ENCODE peak calls at places on chromosomes 12 and 14, in six cellular contexts. One of them, this sample, is unnamed.

GRCh38 chr12:102964872-102965271 is 7.4 kb downstream of the ASCL1 start:
- DNase-seq in fibroblast of the aortic adventitia: no peak
- DNase-seq in heart right ventricle: no peak
- DNase-seq in Panc1: no peak
- DNase-seq in brain microvascular endothelial cell: no peak
- DNase-seq in ovary: no peak
- DNase-seq in this sample: no peak

GRCh38 chr14:37257651-37258050 is 59.9 kb downstream of the MIPOL1 start:
- DNase-seq in fibroblast of the aortic adventitia: no peak
- DNase-seq in heart right ventricle: no peak
- DNase-seq in Panc1: no peak
- DNase-seq in brain microvascular endothelial cell: no peak
- DNase-seq in ovary: no peak
- DNase-seq in this sample: no peak

GRCh38 chr14:101116486-101117130 is 213.1 kb upstream of the RTL1 start:
- DNase-seq in fibroblast of the aortic adventitia: no peak
- DNase-seq in heart right ventricle: no peak
- DNase-seq in Panc1: no peak
- DNase-seq in brain microvascular endothelial cell: no peak
- DNase-seq in ovary: no peak
- DNase-seq in this sample: no peak

GRCh38 chr12:2354151-2354991 is 301.6 kb downstream of the CACNA1C start:
- DNase-seq in fibroblast of the aortic adventitia: no peak
- DNase-seq in heart right ventricle: no peak
- DNase-seq in Panc1: no peak
- DNase-seq in brain microvascular endothelial cell: no peak
- DNase-seq in ovary: no peak
- DNase-seq in this sample: no peak

GRCh38 chr14:36524874-36525745 is 5.1 kb upstream of the NKX2-1 start:
- DNase-seq in fibroblast of the aortic adventitia: no peak
- DNase-seq in heart right ventricle: no peak
- DNase-seq in Panc1: no peak
- DNase-seq in brain microvascular endothelial cell: no peak
- DNase-seq in ovary: no peak
- DNase-seq in this sample: no peak

GRCh38 chr12:87120440-87120839 is 864.2 kb upstream of the MGAT4C start:
- DNase-seq in fibroblast of the aortic adventitia: peak
- DNase-seq in heart right ventricle: no peak
- DNase-seq in Panc1: no peak
- DNase-seq in brain microvascular endothelial cell: no peak
- DNase-seq in ovary: no peak
- DNase-seq in this sample: no peak

GRCh38 chr14:62289471-62289870 is 527.3 kb downstream of the SNAPC1 start:
- DNase-seq in fibroblast of the aortic adventitia: peak
- DNase-seq in heart right ventricle: no peak
- DNase-seq in Panc1: no peak
- DNase-seq in brain microvascular endothelial cell: no peak
- DNase-seq in ovary: no peak
- DNase-seq in this sample: no peak

GRCh38 chr12:53569174-53569557 is 57.0 kb downstream of the ATF7 start:
- DNase-seq in fibroblast of the aortic adventitia: peak
- DNase-seq in heart right ventricle: no peak
- DNase-seq in Panc1: no peak
- DNase-seq in brain microvascular endothelial cell: peak
- DNase-seq in ovary: no peak
- DNase-seq in this sample: no peak

GRCh38 chr12:51482808-51483532 is 58.3 kb downstream of the SLC4A8 start:
- DNase-seq in fibroblast of the aortic adventitia: peak
- DNase-seq in heart right ventricle: no peak
- DNase-seq in Panc1: no peak
- DNase-seq in brain microvascular endothelial cell: no peak
- DNase-seq in ovary: no peak
- DNase-seq in this sample: no peak

GRCh38 chr12:60494249-60494648 is 898.4 kb downstream of the SLC16A7 start:
- DNase-seq in fibroblast of the aortic adventitia: peak
- DNase-seq in heart right ventricle: no peak
- DNase-seq in Panc1: no peak
- DNase-seq in brain microvascular endothelial cell: peak
- DNase-seq in ovary: no peak
- DNase-seq in this sample: no peak

GRCh38 chr12:53299454-53300180 is at the start of gene MYG1:
- DNase-seq in fibroblast of the aortic adventitia: peak
- DNase-seq in heart right ventricle: peak
- DNase-seq in Panc1: peak
- DNase-seq in brain microvascular endothelial cell: peak
- DNase-seq in ovary: peak
- DNase-seq in this sample: peak

GRCh38 chr14:64577211-64577610 is 27.4 kb downstream of the PPP1R36 start:
- DNase-seq in fibroblast of the aortic adventitia: no peak
- DNase-seq in heart right ventricle: no peak
- DNase-seq in Panc1: no peak
- DNase-seq in brain microvascular endothelial cell: no peak
- DNase-seq in ovary: no peak
- DNase-seq in this sample: no peak

GRCh38 chr12:15227004-15227679 is 5.9 kb upstream of the RERG start:
- DNase-seq in fibroblast of the aortic adventitia: peak
- DNase-seq in heart right ventricle: no peak
- DNase-seq in Panc1: no peak
- DNase-seq in brain microvascular endothelial cell: peak
- DNase-seq in ovary: no peak
- DNase-seq in this sample: no peak

GRCh38 chr12:58067610-58068387 is 126.4 kb downstream of the ATP23 start:
- DNase-seq in fibroblast of the aortic adventitia: peak
- DNase-seq in heart right ventricle: no peak
- DNase-seq in Panc1: no peak
- DNase-seq in brain microvascular endothelial cell: peak
- DNase-seq in ovary: no peak
- DNase-seq in this sample: no peak

GRCh38 chr14:58915646-58916045 is 272.8 kb upstream of the DAAM1 start:
- DNase-seq in fibroblast of the aortic adventitia: no peak
- DNase-seq in heart right ventricle: no peak
- DNase-seq in Panc1: no peak
- DNase-seq in brain microvascular endothelial cell: no peak
- DNase-seq in ovary: no peak
- DNase-seq in this sample: no peak

GRCh38 chr14:104184911-104185499 is 46.6 kb downstream of the KIF26A start:
- DNase-seq in fibroblast of the aortic adventitia: no peak
- DNase-seq in heart right ventricle: peak
- DNase-seq in Panc1: no peak
- DNase-seq in brain microvascular endothelial cell: no peak
- DNase-seq in ovary: no peak
- DNase-seq in this sample: no peak

GRCh38 chr12:80313184-80313583 is 130.9 kb upstream of the PTPRQ start:
- DNase-seq in fibroblast of the aortic adventitia: peak
- DNase-seq in heart right ventricle: no peak
- DNase-seq in Panc1: no peak
- DNase-seq in brain microvascular endothelial cell: no peak
- DNase-seq in ovary: no peak
- DNase-seq in this sample: no peak

GRCh38 chr12:109999983-110000505 is 814 bp downstream of the ANKRD13A start:
- DNase-seq in fibroblast of the aortic adventitia: peak
- DNase-seq in heart right ventricle: no peak
- DNase-seq in Panc1: no peak
- DNase-seq in brain microvascular endothelial cell: no peak
- DNase-seq in ovary: peak
- DNase-seq in this sample: no peak

GRCh38 chr12:31959701-31960391 is 631 bp downstream of the RESF1 start:
- DNase-seq in fibroblast of the aortic adventitia: peak
- DNase-seq in heart right ventricle: peak
- DNase-seq in Panc1: peak
- DNase-seq in brain microvascular endothelial cell: peak
- DNase-seq in ovary: peak
- DNase-seq in this sample: no peak
- TF ChIP-seq CTCF in fibroblast of the aortic adventitia: peak
- TF ChIP-seq CTCF in heart right ventricle: no peak
- TF ChIP-seq CTCF in Panc1: peak
- TF ChIP-seq CTCF in brain microvascular endothelial cell: peak
- TF ChIP-seq CTCF in ovary: no peak
- TF ChIP-seq CTCF in this sample: peak

GRCh38 chr12:117045998-117046374 is 53.2 kb downstream of the TESC start:
- DNase-seq in fibroblast of the aortic adventitia: no peak
- DNase-seq in heart right ventricle: no peak
- DNase-seq in Panc1: no peak
- DNase-seq in brain microvascular endothelial cell: no peak
- DNase-seq in ovary: no peak
- DNase-seq in this sample: no peak
- TF ChIP-seq CTCF in fibroblast of the aortic adventitia: peak
- TF ChIP-seq CTCF in heart right ventricle: no peak
- TF ChIP-seq CTCF in Panc1: no peak
- TF ChIP-seq CTCF in brain microvascular endothelial cell: no peak
- TF ChIP-seq CTCF in ovary: no peak
- TF ChIP-seq CTCF in this sample: peak

GRCh38 chr12:96266238-96266637 is 72.1 kb downstream of the ELK3 start:
- DNase-seq in fibroblast of the aortic adventitia: no peak
- DNase-seq in heart right ventricle: no peak
- DNase-seq in Panc1: no peak
- DNase-seq in brain microvascular endothelial cell: no peak
- DNase-seq in ovary: no peak
- DNase-seq in this sample: no peak

GRCh38 chr12:96265836-96266235 is 71.7 kb downstream of the ELK3 start:
- DNase-seq in fibroblast of the aortic adventitia: no peak
- DNase-seq in heart right ventricle: no peak
- DNase-seq in Panc1: no peak
- DNase-seq in brain microvascular endothelial cell: no peak
- DNase-seq in ovary: no peak
- DNase-seq in this sample: no peak

GRCh38 chr12:96265400-96265799 is 71.2 kb downstream of the ELK3 start:
- DNase-seq in fibroblast of the aortic adventitia: no peak
- DNase-seq in heart right ventricle: no peak
- DNase-seq in Panc1: no peak
- DNase-seq in brain microvascular endothelial cell: no peak
- DNase-seq in ovary: no peak
- DNase-seq in this sample: no peak

GRCh38 chr12:96261557-96261956 is 67.4 kb downstream of the ELK3 start:
- DNase-seq in fibroblast of the aortic adventitia: no peak
- DNase-seq in heart right ventricle: no peak
- DNase-seq in Panc1: no peak
- DNase-seq in brain microvascular endothelial cell: no peak
- DNase-seq in ovary: no peak
- DNase-seq in this sample: no peak

DNA sequence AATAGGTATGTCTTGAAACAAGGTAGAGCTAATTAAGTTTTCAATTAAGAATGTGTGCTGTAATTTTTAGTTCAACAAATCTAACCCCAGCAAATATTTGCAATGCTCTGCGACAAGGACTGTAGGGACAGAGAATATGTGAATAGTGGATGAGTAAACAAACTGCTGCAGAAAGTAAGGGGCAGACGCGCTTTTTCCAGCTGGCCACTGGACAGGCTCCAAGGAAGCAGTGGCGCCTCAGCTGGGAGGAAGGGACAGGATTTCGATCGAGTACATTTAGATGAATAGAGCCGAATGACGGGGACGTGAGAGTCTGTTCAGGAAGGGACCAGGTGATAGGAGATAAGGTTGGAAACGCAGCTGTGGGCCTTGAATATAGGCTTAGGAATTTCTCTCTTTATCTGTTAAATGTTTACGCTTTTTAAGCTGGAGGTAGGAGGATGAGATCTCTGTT is 69.3 kb downstream of the ELK3 start:
- DNase-seq in fibroblast of the aortic adventitia: no peak
- DNase-seq in heart right ventricle: peak
- DNase-seq in Panc1: no peak
- DNase-seq in brain microvascular endothelial cell: no peak
- DNase-seq in ovary: no peak
- DNase-seq in this sample: no peak
- TF ChIP-seq CTCF in fibroblast of the aortic adventitia: no peak
- TF ChIP-seq CTCF in heart right ventricle: no peak
- TF ChIP-seq CTCF in Panc1: no peak
- TF ChIP-seq CTCF in brain microvascular endothelial cell: no peak
- TF ChIP-seq CTCF in ovary: no peak
- TF ChIP-seq CTCF in this sample: no peak

GRCh38 chr12:50283230-50283923 is at the start of gene LIMA1:
- DNase-seq in fibroblast of the aortic adventitia: peak
- DNase-seq in heart right ventricle: peak
- DNase-seq in Panc1: no peak
- DNase-seq in brain microvascular endothelial cell: peak
- DNase-seq in ovary: peak
- DNase-seq in this sample: peak
- TF ChIP-seq CTCF in fibroblast of the aortic adventitia: no peak
- TF ChIP-seq CTCF in heart right ventricle: no peak
- TF ChIP-seq CTCF in Panc1: peak
- TF ChIP-seq CTCF in brain microvascular endothelial cell: no peak
- TF ChIP-seq CTCF in ovary: no peak
- TF ChIP-seq CTCF in this sample: peak

DNA sequence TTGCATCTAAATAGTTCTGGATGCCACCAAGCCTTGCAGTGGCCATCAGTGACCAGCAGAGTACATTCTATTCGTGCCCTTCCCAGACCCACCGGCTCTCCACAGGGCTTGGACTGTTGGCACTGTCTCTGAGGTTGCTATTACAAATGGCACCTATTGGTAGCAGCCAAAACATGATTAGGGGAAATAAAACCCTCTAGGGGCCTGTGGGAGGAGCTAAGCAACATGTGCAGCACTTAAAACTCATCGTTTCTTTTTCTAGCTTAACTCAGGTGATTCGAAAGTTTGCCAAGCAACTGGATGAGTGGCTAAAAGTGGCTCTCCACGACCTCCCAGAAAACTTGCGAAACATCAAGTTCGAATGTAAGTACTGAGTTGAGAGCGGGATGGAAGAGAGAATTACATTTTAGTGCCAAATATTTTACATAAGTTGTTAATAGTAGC is 65.4 kb upstream of the RIC8B start:
- DNase-seq in fibroblast of the aortic adventitia: no peak
- DNase-seq in heart right ventricle: no peak
- DNase-seq in Panc1: no peak
- DNase-seq in brain microvascular endothelial cell: no peak
- DNase-seq in ovary: no peak
- DNase-seq in this sample: no peak
- TF ChIP-seq CTCF in fibroblast of the aortic adventitia: no peak
- TF ChIP-seq CTCF in heart right ventricle: no peak
- TF ChIP-seq CTCF in Panc1: no peak
- TF ChIP-seq CTCF in brain microvascular endothelial cell: peak
- TF ChIP-seq CTCF in ovary: no peak
- TF ChIP-seq CTCF in this sample: no peak

GRCh38 chr14:21921453-21921852 is 247.8 kb upstream of the OR4E1 start:
- DNase-seq in fibroblast of the aortic adventitia: no peak
- DNase-seq in heart right ventricle: no peak
- DNase-seq in Panc1: no peak
- DNase-seq in brain microvascular endothelial cell: no peak
- DNase-seq in ovary: no peak
- DNase-seq in this sample: no peak

GRCh38 chr14:21923820-21924219 is 250.2 kb upstream of the OR4E1 start:
- DNase-seq in fibroblast of the aortic adventitia: no peak
- DNase-seq in heart right ventricle: no peak
- DNase-seq in Panc1: no peak
- DNase-seq in brain microvascular endothelial cell: no peak
- DNase-seq in ovary: no peak
- DNase-seq in this sample: no peak

GRCh38 chr14:21924479-21924878 is 250.9 kb upstream of the OR4E1 start:
- DNase-seq in fibroblast of the aortic adventitia: no peak
- DNase-seq in heart right ventricle: no peak
- DNase-seq in Panc1: no peak
- DNase-seq in brain microvascular endothelial cell: no peak
- DNase-seq in ovary: no peak
- DNase-seq in this sample: no peak
- TF ChIP-seq CTCF in fibroblast of the aortic adventitia: no peak
- TF ChIP-seq CTCF in heart right ventricle: no peak
- TF ChIP-seq CTCF in Panc1: no peak
- TF ChIP-seq CTCF in brain microvascular endothelial cell: no peak
- TF ChIP-seq CTCF in ovary: no peak
- TF ChIP-seq CTCF in this sample: no peak

GRCh38 chr12:117035287-117035686 is 63.9 kb downstream of the TESC start:
- DNase-seq in fibroblast of the aortic adventitia: no peak
- DNase-seq in heart right ventricle: no peak
- DNase-seq in Panc1: no peak
- DNase-seq in brain microvascular endothelial cell: no peak
- DNase-seq in ovary: no peak
- DNase-seq in this sample: no peak
- TF ChIP-seq CTCF in fibroblast of the aortic adventitia: no peak
- TF ChIP-seq CTCF in heart right ventricle: no peak
- TF ChIP-seq CTCF in Panc1: no peak
- TF ChIP-seq CTCF in brain microvascular endothelial cell: no peak
- TF ChIP-seq CTCF in ovary: no peak
- TF ChIP-seq CTCF in this sample: no peak

GRCh38 chr12:104669057-104669770 is 212.5 kb downstream of the CHST11 start:
- DNase-seq in fibroblast of the aortic adventitia: no peak
- DNase-seq in heart right ventricle: peak
- DNase-seq in Panc1: no peak
- DNase-seq in brain microvascular endothelial cell: no peak
- DNase-seq in ovary: peak
- DNase-seq in this sample: no peak
- TF ChIP-seq CTCF in fibroblast of the aortic adventitia: peak
- TF ChIP-seq CTCF in heart right ventricle: no peak
- TF ChIP-seq CTCF in Panc1: peak
- TF ChIP-seq CTCF in brain microvascular endothelial cell: peak
- TF ChIP-seq CTCF in ovary: no peak
- TF ChIP-seq CTCF in this sample: peak